ENCODE peak calls at places on chromosomes 13 and 19, in four cellular contexts. C is upper lobe of right lung, B is left lung, T is GM13976. D is an unnamed sample.

GRCh38 chr13:85266771-85267170 is 532.4 kb downstream of the SLITRK6 start:
- DNase-seq in T (no peak), B (no peak), C (no peak), D (no peak)

GRCh38 chr13:60759499-60759898 is 362.5 kb downstream of the TDRD3 start:
- DNase-seq in C (no peak), T (no peak), B (no peak), D (no peak)

GRCh38 chr13:29621841-29622240 is 26.4 kb upstream of the SLC7A1 start:
- DNase-seq in B (no peak), T (no peak), C (no peak), D (no peak)

GRCh38 chr13:40609972-40610726 is 56.3 kb downstream of the FOXO1 start:
- DNase-seq in C (no peak), T (no peak), B (no peak), D (no peak)

GRCh38 chr13:24208314-24208713 is 47.8 kb downstream of the SPATA13 start:
- DNase-seq in T (no peak), C (no peak), B (no peak), D (no peak)

GRCh38 chr13:68174905-68175304 is 944.8 kb upstream of the PCDH9 start:
- DNase-seq in B (no peak), T (no peak), C (no peak), D (no peak)

GRCh38 chr19:41521860-41522555 is 54.0 kb upstream of the CEACAM21 start:
- DNase-seq in C (peak; percentile 76), B (peak; percentile 90), T (peak; percentile 46), D (peak; percentile 59)

GRCh38 chr19:485583-486236 is 10.6 kb upstream of the MADCAM1 start:
- DNase-seq in B (peak; percentile 56), C (peak; percentile 61), T (no peak), D (no peak)

GRCh38 chr19:42246143-42246868 is 3.9 kb upstream of the GSK3A start:
- DNase-seq in T (no peak), B (no peak), C (peak; percentile 76), D (peak; percentile 38)

GRCh38 chr19:9883764-9884163 is 48.6 kb downstream of the PIN1 start:
- DNase-seq in B (no peak), T (no peak), C (no peak), D (no peak)

GRCh38 chr13:46668906-46669525 is 116.0 kb downstream of the LRCH1 start:
- DNase-seq in T (no peak), C (no peak), B (no peak), D (no peak)

GRCh38 chr13:57633950-57634828 is 2.6 kb downstream of the PCDH17 start:
- DNase-seq in B (peak; percentile 76), C (peak; percentile 62), T (peak; percentile 13), D (peak; percentile 1)

GRCh38 chr13:42544246-42544915 is 29.6 kb upstream of the TNFSF11 start:
- DNase-seq in B (no peak), T (no peak), C (no peak), D (no peak)

GRCh38 chr19:29188704-29189375 is 24.1 kb downstream of the UQCRFS1 start:
- DNase-seq in B (no peak), T (no peak), C (no peak), D (no peak)

GRCh38 chr13:91630916-91631315 is 232.5 kb downstream of the GPC5 start:
- DNase-seq in C (no peak), B (no peak), T (no peak), D (no peak)

DNA sequence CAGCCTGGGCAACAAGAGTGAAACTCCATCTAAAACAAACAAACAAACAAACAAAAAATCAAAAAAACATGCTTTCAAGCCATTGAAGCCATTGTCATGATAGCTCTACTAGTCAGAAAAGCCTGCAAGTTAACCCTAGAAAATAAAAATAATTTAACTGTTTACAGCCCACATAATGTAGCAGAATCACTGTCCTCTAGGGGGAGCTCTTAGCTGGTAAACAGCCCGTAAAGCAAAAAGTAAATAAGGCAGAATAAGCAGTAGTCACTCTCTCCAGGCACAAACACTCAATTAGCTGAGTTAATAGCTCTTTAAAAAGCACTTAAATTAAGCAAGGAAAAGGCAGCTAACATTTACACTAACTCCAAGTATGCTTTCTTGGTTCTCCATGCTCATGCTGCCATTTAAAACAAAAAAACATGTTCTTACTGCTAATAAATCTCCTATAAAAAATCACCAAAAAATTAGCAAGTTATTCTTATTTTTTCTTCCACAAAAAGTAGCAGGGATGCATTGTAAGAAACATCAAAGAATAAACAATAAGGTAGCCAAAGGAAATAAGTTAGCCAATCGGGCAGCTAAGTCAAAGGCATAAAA is 11.3 kb downstream of the LILRB4 start:
- DNase-seq in B (no peak), T (peak; percentile 57), C (no peak), D (peak; percentile 22)
- TF ChIP-seq CTCF in B (peak; percentile 50), T (peak; percentile 73), C (peak; percentile 55), D (peak; percentile 70)

GRCh38 chr19:48670699-48671455 is 1.9 kb downstream of the NTN5 start:
- DNase-seq in B (no peak), T (peak; percentile 16), C (no peak), D (no peak)
- TF ChIP-seq CTCF in B (no peak), T (no peak), C (no peak), D (no peak)

DNA sequence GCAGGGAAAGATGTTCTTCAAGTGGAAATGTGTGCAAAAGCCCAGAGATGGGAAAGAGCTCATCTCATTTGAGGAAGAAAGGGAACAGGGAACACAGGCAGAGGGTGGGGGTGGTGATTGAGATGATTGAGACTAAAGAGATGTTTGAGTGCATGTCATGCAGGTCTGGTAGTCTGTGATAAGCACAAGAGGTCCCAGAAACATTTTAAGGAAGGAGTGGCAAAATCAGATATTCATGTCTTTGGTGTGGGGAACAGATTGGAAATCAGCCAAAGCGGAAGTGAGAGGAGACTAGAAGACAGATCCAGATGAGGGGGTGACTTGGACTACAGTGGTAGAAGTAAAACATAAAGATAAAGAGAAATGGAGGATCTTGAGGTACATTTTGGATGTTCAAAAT is 39.4 kb upstream of the DACH1 start:
- DNase-seq in T (no peak), C (no peak), B (no peak), D (no peak)
- TF ChIP-seq CTCF in T (no peak), C (no peak), B (no peak), D (no peak)

DNA sequence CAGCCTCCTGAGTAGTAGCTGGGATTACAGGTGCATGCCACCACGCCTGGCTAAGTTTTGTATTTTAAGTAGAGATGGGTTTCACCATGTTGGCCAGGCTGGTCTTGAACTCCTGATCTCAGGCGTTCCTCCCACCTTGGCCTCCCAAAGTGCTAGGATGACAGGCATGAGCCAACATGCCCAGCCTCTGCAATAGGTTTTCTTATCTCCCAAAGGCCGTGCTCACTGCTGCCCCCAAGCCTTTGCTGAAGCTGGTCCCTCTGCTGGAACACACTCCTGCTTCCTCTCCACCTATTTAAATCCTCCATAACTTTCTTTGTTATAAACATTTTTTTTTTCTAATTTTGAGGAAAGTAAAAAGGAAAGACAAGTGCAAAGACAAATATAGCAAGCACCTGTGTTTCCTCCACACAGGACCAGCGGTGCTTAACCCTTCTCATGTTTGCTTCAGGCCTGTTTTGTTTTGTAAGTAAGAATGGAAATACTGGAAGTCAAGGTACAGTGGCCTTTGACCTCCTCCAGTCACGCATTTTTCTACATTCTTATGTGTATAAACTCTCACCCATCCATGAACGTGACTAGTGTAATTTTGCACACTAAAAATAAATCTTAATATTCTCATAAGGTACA is 14.5 kb upstream of the TNFAIP8L1 start:
- DNase-seq in B (no peak), C (no peak), T (peak; percentile 55), D (no peak)
- TF ChIP-seq CTCF in B (no peak), C (no peak), T (no peak), D (no peak)

GRCh38 chr19:8017808-8018207 is 12.4 kb upstream of the ELAVL1 start:
- DNase-seq in T (peak; percentile 84), B (peak; percentile 37), C (no peak), D (peak; percentile 64)
- TF ChIP-seq CTCF in T (peak; percentile 56), B (no peak), C (peak; percentile 32), D (peak; percentile 16)

GRCh38 chr13:78604782-78605611 is 1.6 kb upstream of the POU4F1 start:
- DNase-seq in B (no peak), C (no peak), T (no peak), D (no peak)
- TF ChIP-seq CTCF in B (no peak), C (no peak), T (no peak), D (no peak)

D was measured in activated CD8-positive, alpha-beta T cell treated with anti-CD3 and anti-CD28 coated beads for 36 hours.